ENCODE peak calls at places on chromosome 4, in six cellular contexts. Q is A549, A is HepG2, J is GM12878, O is HCT116, R is SK-N-SH. G is an unnamed sample.
A peak's percentile ranks its signal among the peaks of the same experiment; 100 is the strongest.

GRCh38 chr4:109702950-109703663 is at the start of gene CASP6:
- DNase-seq in Q (peak; percentile 73), A (peak; percentile 36), J (peak; percentile 41), O (peak; percentile 51), R (peak; percentile 87), G (peak; percentile 85)

GRCh38 chr4:140090215-140090731 is 63.7 kb downstream of the MAML3 start:
- DNase-seq in Q (peak; percentile 84), A (peak; percentile 16), J (no peak), O (no peak), R (no peak), G (no peak)

GRCh38 chr4:119329837-119330620 is 8.1 kb upstream of the FABP2 start:
- DNase-seq in Q (no peak), A (no peak), J (no peak), O (no peak), R (no peak), G (no peak)

GRCh38 chr4:38322709-38323108 is 341.3 kb upstream of the KLF3 start:
- DNase-seq in Q (peak; percentile 36), A (no peak), J (no peak), O (no peak), R (no peak), G (no peak)

GRCh38 chr4:176274441-176274840 is 5.4 kb upstream of the ASB5 start:
- DNase-seq in Q (peak; percentile 8), A (no peak), J (no peak), O (no peak), R (no peak), G (no peak)

GRCh38 chr4:63526251-63526650 is 883.0 kb downstream of the TECRL start:
- DNase-seq in Q (no peak), A (no peak), J (no peak), O (no peak), R (no peak), G (no peak)

GRCh38 chr4:107780665-107781064 is 44.1 kb upstream of the SGMS2 start:
- DNase-seq in Q (peak; percentile 27), A (no peak), J (no peak), O (peak; percentile 39), R (no peak), G (peak; percentile 79)

GRCh38 chr4:107721436-107722090 is 1.5 kb upstream of the PAPSS1 start:
- DNase-seq in Q (no peak), A (no peak), J (no peak), O (no peak), R (no peak), G (peak; percentile 57)

GRCh38 chr4:138259801-138260200 is 17.7 kb upstream of the SLC7A11 start:
- DNase-seq in Q (no peak), A (no peak), J (no peak), O (peak; percentile 21), R (no peak), G (no peak)

GRCh38 chr4:140858897-140859296 is 102.7 kb upstream of the TBC1D9 start:
- DNase-seq in Q (no peak), A (no peak), J (no peak), O (no peak), R (peak; percentile 49), G (no peak)

GRCh38 chr4:150130953-150131352 is 52.7 kb downstream of the DCLK2 start:
- DNase-seq in Q (no peak), A (no peak), J (no peak), O (no peak), R (no peak), G (no peak)

GRCh38 chr4:1019726-1020470 is 8.5 kb downstream of the FGFRL1 start:
- DNase-seq in Q (no peak), A (no peak), J (no peak), O (no peak), R (no peak), G (no peak)

GRCh38 chr4:40197879-40198689 is 1.3 kb downstream of the RHOH start:
- DNase-seq in Q (no peak), A (no peak), J (no peak), O (no peak), R (no peak), G (no peak)

GRCh38 chr4:81470456-81471327 is 1.0 kb downstream of the RASGEF1B start:
- DNase-seq in Q (no peak), A (no peak), J (no peak), O (no peak), R (no peak), G (peak; percentile 50)

GRCh38 chr4:158812133-158812532 is 43.3 kb downstream of the FNIP2 start:
- DNase-seq in Q (no peak), A (no peak), J (no peak), O (no peak), R (no peak), G (no peak)

GRCh38 chr4:138775890-138776289 is 239.7 kb upstream of the NOCT start:
- DNase-seq in Q (no peak), A (no peak), J (peak; percentile 0), O (no peak), R (no peak), G (peak; percentile 14)

GRCh38 chr4:142264961-142265360 is 581.1 kb downstream of the INPP4B start:
- DNase-seq in Q (peak; percentile 2), A (no peak), J (no peak), O (no peak), R (no peak), G (no peak)

GRCh38 chr4:85358831-85359230 is 116.1 kb upstream of the ARHGAP24 start:
- DNase-seq in Q (no peak), A (no peak), J (no peak), O (no peak), R (no peak), G (no peak)
- TF ChIP-seq REST in Q (no peak), A (no peak), J (no peak), O (no peak), R (no peak), G (no peak)

DNA sequence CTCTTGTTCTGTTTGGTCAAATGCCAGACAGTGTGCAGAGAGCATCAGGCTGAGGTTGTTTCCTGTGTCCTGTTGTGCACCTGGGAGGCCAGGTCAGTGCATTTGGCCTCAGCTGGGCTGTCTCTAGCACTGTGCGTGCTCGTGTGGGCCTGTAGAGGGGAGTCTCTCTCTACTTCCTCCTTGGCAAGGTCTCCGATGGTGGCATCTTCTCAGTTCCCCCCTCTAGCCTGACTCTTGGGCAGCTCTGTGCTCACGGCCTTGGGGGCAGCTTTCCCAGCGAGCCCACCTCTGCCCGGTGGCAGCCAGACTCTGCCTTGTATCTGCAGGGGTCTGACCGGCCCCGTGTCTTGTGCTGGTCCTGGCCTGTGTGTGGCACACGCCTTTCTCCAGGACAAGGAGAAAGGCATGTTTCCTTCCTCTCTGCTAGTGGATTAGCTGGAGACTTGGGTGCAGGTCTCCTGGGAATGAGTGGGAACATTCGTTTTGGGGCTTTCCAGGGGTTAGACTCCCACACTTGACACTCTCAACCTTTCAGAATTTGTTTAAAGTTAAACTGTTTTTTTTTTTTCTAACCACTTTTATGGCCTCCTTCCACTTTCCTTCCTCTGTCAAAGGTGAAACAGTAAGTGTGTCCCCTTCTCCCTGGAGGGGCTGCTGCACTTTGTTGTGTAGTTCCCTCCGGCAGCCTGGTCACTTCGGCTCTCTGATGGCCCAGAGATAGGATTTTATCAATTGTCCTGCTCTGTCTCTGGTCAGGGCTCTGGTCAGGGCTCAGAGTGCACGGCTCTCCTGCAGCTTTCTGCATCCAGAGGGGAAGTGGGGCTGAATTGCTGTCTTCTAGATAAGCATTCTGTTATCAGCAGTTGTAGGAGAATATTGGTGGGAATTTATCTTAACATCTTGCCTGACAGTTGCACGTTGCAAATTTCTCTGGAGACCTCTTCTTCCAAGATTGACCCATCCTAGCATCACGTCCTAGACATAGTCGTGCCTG is 62.5 kb downstream of the FAM193A start:
- DNase-seq in Q (peak; percentile 10), A (no peak), J (peak; percentile 66), O (no peak), R (peak; percentile 72), G (peak; percentile 44)
- H3K27ac ChIP-seq in Q (no peak overlapping the region), A (no peak overlapping the region), J (peak overlapping the region; percentile 79), O (no peak overlapping the region), R (no peak overlapping the region), G (peak overlapping the region; percentile 92)

DNA sequence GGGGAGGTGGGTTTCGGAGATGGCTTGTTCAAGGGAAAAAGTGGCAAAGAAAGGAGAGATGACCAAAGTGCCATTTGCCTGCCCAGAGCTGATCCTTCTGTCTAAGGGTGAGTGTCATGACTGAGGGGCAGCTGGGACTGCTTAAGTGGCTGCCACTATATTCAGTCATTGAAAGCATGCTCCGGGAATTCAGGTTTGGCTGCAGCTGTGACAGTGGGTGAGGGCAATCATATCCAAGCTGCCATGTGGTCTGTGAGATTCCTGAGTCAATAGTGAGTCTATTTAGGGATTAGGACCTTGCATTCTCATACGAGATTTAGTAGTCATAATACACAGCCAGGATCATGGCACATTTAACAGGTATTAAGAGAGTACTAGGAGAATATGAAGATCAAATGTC is 138.8 kb upstream of the BANK1 start:
- DNase-seq in Q (no peak), A (no peak), J (no peak), O (no peak), R (no peak), G (no peak)
- H3K4me2 ChIP-seq in Q (no peak overlapping the region), A (no peak overlapping the region), J (no peak overlapping the region), O (no peak overlapping the region), R (no peak overlapping the region), G (no peak overlapping the region)

GRCh38 chr4:3021627-3022026 is 52.7 kb downstream of the HTT-AS start:
- DNase-seq in Q (no peak), A (no peak), J (no peak), O (no peak), R (no peak), G (no peak)
- TF ChIP-seq REST in Q (no peak), A (no peak), J (no peak), O (no peak), R (no peak), G (no peak)

GRCh38 chr4:133668061-133668851 is 519.2 kb downstream of the PCDH10 start:
- DNase-seq in Q (no peak), A (no peak), J (no peak), O (no peak), R (no peak), G (peak; percentile 47)
- H3K27ac ChIP-seq in Q (no peak overlapping the region), A (no peak overlapping the region), J (no peak overlapping the region), O (no peak overlapping the region), R (no peak overlapping the region), G (no peak overlapping the region)

DNA sequence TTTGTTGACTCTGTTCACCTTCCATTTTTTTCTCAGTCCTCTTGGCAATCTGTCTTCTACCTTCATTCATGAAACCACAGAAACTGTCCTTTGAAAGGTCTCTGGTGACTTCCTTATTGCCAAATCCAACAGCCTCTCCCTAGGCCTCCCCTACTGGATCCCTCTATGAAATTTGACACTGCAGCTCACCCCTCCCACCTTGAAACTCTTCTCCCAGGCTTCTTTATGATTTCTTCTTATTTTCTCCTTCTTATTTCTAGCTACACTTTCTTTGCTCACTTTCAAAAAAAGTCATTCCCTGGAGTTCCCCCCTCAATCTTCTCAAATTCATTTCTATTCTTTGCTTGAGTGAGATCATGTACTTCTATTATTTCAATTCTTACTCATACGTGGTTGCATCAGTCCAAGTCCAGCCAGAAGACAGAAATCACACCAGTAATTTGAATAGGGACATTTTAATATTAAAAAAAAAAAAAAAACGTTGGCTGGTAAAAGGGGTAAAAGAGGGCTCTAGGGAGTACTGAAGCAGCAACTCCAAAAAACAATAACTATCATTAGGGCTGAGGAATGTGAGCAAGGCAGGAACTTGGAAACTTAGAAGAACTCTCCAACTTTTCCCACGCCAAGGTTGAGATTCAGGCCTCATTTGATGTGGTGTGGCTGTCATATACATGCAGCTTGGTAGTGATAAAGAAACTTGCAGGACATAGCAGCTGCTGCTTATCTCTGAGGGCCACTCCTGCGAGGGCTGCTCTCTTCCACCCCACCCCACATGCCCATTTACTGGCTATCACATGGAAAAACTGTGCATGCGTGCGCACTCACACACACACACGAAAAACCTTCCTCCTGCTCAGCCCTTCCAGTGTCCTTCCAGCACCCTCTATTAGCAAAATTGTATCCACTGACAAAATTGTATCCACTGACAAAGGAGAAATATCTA is 169.8 kb upstream of the GALNT7 start:
- DNase-seq in Q (peak; percentile 47), A (no peak), J (no peak), O (no peak), R (no peak), G (peak; percentile 19)
- H3K4me2 ChIP-seq in Q (peak overlapping the region; percentile 41), A (no peak overlapping the region), J (no peak overlapping the region), O (peak overlapping the region; percentile 33), R (peak overlapping the region; percentile 63), G (no peak overlapping the region)

GRCh38 chr4:5631352-5632042 is 76.9 kb downstream of the EVC2 start:
- DNase-seq in Q (no peak), A (no peak), J (no peak), O (no peak), R (no peak), G (no peak)
- TF ChIP-seq REST in Q (no peak), A (no peak), J (no peak), O (no peak), R (no peak), G (no peak)